ENCODE peak calls at places on chromosome 19, in four cellular contexts. W is Peyer's patch, O is ascending aorta, D is left lung. J is an unnamed sample.

GRCh38 chr19:52028780-52029123 is 573 bp upstream of the ZNF614 start:
- DNase-seq in W (no peak), D (no peak), O (no peak), J (no peak)

GRCh38 chr19:18227781-18228271 is 1.6 kb upstream of the PDE4C start:
- DNase-seq in D (no peak), W (no peak), O (no peak), J (no peak)

GRCh38 chr19:56076413-56076998 is 44.6 kb downstream of the ZNF787 start:
- DNase-seq in O (no peak), W (peak), D (no peak), J (no peak)

GRCh38 chr19:51807111-51807701 is 12.2 kb downstream of the FPR3 start:
- DNase-seq in W (no peak), O (no peak), D (no peak), J (no peak)

GRCh38 chr19:19459707-19460251 is 54.3 kb downstream of the GATAD2A start:
- DNase-seq in D (peak), W (peak), O (peak), J (no peak)

GRCh38 chr19:45498411-45499195 is at the start of gene PPM1N:
- DNase-seq in D (no peak), O (no peak), W (peak), J (no peak)

GRCh38 chr19:1449467-1450442 is at the start of gene APC2:
- DNase-seq in O (no peak), W (no peak), D (no peak), J (no peak)

GRCh38 chr19:12773571-12773970 is 1.8 kb downstream of the HOOK2 start:
- DNase-seq in W (no peak), D (no peak), O (no peak), J (no peak)

GRCh38 chr19:35303357-35303915 is 11.5 kb downstream of the MAG start:
- DNase-seq in O (no peak), D (no peak), W (no peak), J (no peak)

GRCh38 chr19:44891016-44891882 is at the start of gene TOMM40:
- DNase-seq in D (peak), W (peak), O (no peak), J (peak)

GRCh38 chr19:38519168-38519567 is 85.7 kb downstream of the RYR1 start:
- DNase-seq in D (no peak), O (no peak), W (no peak), J (no peak)

GRCh38 chr19:30896551-30896950 is 452.7 kb downstream of the TSHZ3 start:
- DNase-seq in D (no peak), O (no peak), W (no peak), J (no peak)

GRCh38 chr19:54431255-54431838 is 16.1 kb downstream of the TTYH1 start:
- DNase-seq in D (no peak), W (no peak), O (no peak), J (no peak)

GRCh38 chr19:57279418-57280164 is 694 bp upstream of the ZNF460 start:
- DNase-seq in D (peak), W (peak), O (peak), J (peak)

GRCh38 chr19:45577111-45577905 is 7.3 kb downstream of the OPA3 start:
- DNase-seq in W (peak), D (no peak), O (no peak), J (peak)

GRCh38 chr19:11242864-11243797 is 3.7 kb downstream of the ANGPTL8 start:
- DNase-seq in W (peak), O (peak), D (peak), J (peak)

GRCh38 chr19:32543107-32543900 is 37.7 kb upstream of the PDCD5 start:
- DNase-seq in D (no peak), O (no peak), W (no peak), J (no peak)

GRCh38 chr19:13993554-13994308 is 12.4 kb downstream of the RFX1 start:
- DNase-seq in D (no peak), W (no peak), O (no peak), J (no peak)

GRCh38 chr19:11204943-11205349 is 7.6 kb upstream of the KANK2 start:
- DNase-seq in D (no peak), W (no peak), O (no peak), J (peak)

GRCh38 chr19:43432866-43433673 is 18.4 kb downstream of the TEX101 start:
- DNase-seq in O (no peak), W (peak), D (peak), J (peak)

GRCh38 chr19:35207391-35207871 is 21.1 kb downstream of the FAM187B start:
- DNase-seq in D (no peak), W (no peak), O (no peak), J (no peak)

GRCh38 chr19:17348700-17349099 is 11.3 kb downstream of the GTPBP3 start:
- DNase-seq in D (no peak), W (no peak), O (peak), J (peak)

GRCh38 chr19:52785506-52785905 is 1.1 kb downstream of the ZNF600 start:
- DNase-seq in W (no peak), D (no peak), O (no peak), J (no peak)

GRCh38 chr19:44587863-44588752 is 25.3 kb upstream of the IGSF23 start:
- DNase-seq in O (no peak), D (no peak), W (no peak), J (no peak)

GRCh38 chr19:22600690-22601648 is 33.2 kb upstream of the ZNF492 start:
- DNase-seq in O (no peak), D (no peak), W (no peak), J (no peak)

GRCh38 chr19:48466571-48467325 is 2.4 kb upstream of the CYTH2 start:
- DNase-seq in D (no peak), W (peak), O (no peak), J (no peak)

GRCh38 chr19:2494447-2495129 is 18.7 kb downstream of the GADD45B start:
- DNase-seq in O (peak), W (peak), D (peak), J (peak)

GRCh38 chr19:12872941-12873890 is 8.0 kb downstream of the DNASE2 start:
- DNase-seq in D (no peak), W (peak), O (no peak), J (no peak)

GRCh38 chr19:7500811-7501450 is 12.1 kb upstream of the PEX11G start:
- DNase-seq in D (no peak), W (peak), O (no peak), J (no peak)

GRCh38 chr19:5330307-5330720 is 10.3 kb downstream of the PTPRS start:
- DNase-seq in W (no peak), D (no peak), O (no peak), J (no peak)
- TF ChIP-seq CTCF in W (no peak), D (no peak), O (no peak), J (no peak)

GRCh38 chr19:40745402-40745780 is 4.9 kb downstream of the ACTMAP start:
- DNase-seq in D (no peak), W (no peak), O (no peak), J (no peak)
- H3K27ac ChIP-seq in D (peak), W (no peak), O (peak), J (peak)

GRCh38 chr19:42254083-42254849 is 662 bp downstream of the ERF start:
- DNase-seq in D (peak), W (peak), O (no peak), J (peak)
- TF ChIP-seq CTCF in D (no peak), W (no peak), O (no peak), J (no peak)

DNA sequence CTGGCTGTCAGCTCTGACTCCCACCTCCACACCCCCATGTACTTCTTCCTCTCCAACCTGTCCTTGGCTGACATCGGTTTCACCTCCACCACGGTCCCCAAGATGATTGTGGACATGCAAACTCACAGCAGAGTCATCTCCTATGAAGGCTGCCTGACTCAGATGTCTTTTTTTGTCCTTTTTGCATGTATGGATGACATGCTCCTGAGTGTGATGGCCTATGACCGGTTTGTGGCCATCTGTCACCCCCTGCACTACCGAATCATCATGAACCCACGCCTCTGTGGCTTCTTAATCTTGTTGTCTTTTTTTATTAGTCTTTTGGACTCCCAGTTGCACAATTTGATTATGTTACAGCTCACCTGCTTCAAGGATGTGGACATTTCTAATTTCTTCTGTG is 506 bp downstream of the OR7E24 start:
- DNase-seq in D (no peak), O (no peak), W (no peak), J (no peak)
- H3K27ac ChIP-seq in D (no peak), O (no peak), W (no peak), J (no peak)